ENCODE peak calls at places on chromosome 18, in seven cellular contexts. One of them, this sample, is unnamed.

GRCh38 chr18:22179174-22179573 is 9.8 kb downstream of the GATA6 start:
- DNase-seq in RWPE1: no peak
- DNase-seq in astrocyte: no peak
- DNase-seq in CD4-positive, alpha-beta T cell: no peak
- DNase-seq in DND-41: no peak
- DNase-seq in WTC11: no peak
- DNase-seq in WERI-Rb-1: no peak
- DNase-seq in this sample: peak

GRCh38 chr18:42045346-42045745 is 90.3 kb downstream of the PIK3C3 start:
- DNase-seq in RWPE1: no peak
- DNase-seq in astrocyte: peak
- DNase-seq in CD4-positive, alpha-beta T cell: no peak
- DNase-seq in DND-41: no peak
- DNase-seq in WTC11: no peak
- DNase-seq in WERI-Rb-1: peak
- DNase-seq in this sample: no peak

GRCh38 chr18:46452820-46453219 is 204.2 kb downstream of the LOXHD1 start:
- DNase-seq in RWPE1: peak
- DNase-seq in astrocyte: peak
- DNase-seq in CD4-positive, alpha-beta T cell: no peak
- DNase-seq in DND-41: no peak
- DNase-seq in WTC11: no peak
- DNase-seq in WERI-Rb-1: no peak
- DNase-seq in this sample: peak

GRCh38 chr18:9943311-9943710 is 29.5 kb downstream of the VAPA start:
- DNase-seq in RWPE1: no peak
- DNase-seq in astrocyte: no peak
- DNase-seq in CD4-positive, alpha-beta T cell: no peak
- DNase-seq in DND-41: no peak
- DNase-seq in WTC11: no peak
- DNase-seq in WERI-Rb-1: peak
- DNase-seq in this sample: no peak

GRCh38 chr18:8367217-8367988 is 241.8 kb upstream of the RAB12 start:
- DNase-seq in RWPE1: peak
- DNase-seq in astrocyte: no peak
- DNase-seq in CD4-positive, alpha-beta T cell: no peak
- DNase-seq in DND-41: no peak
- DNase-seq in WTC11: peak
- DNase-seq in WERI-Rb-1: peak
- DNase-seq in this sample: peak

GRCh38 chr18:47168913-47169312 is 7.3 kb downstream of the IER3IP1 start:
- DNase-seq in RWPE1: no peak
- DNase-seq in astrocyte: no peak
- DNase-seq in CD4-positive, alpha-beta T cell: no peak
- DNase-seq in DND-41: no peak
- DNase-seq in WTC11: no peak
- DNase-seq in WERI-Rb-1: no peak
- DNase-seq in this sample: no peak

GRCh38 chr18:50465211-50466153 is 90.6 kb downstream of the SKA1 start:
- DNase-seq in RWPE1: no peak
- DNase-seq in astrocyte: no peak
- DNase-seq in CD4-positive, alpha-beta T cell: no peak
- DNase-seq in DND-41: no peak
- DNase-seq in WTC11: no peak
- DNase-seq in WERI-Rb-1: no peak
- DNase-seq in this sample: no peak

GRCh38 chr18:285817-286216 is 18.0 kb upstream of the THOC1 start:
- DNase-seq in RWPE1: no peak
- DNase-seq in astrocyte: no peak
- DNase-seq in CD4-positive, alpha-beta T cell: no peak
- DNase-seq in DND-41: no peak
- DNase-seq in WTC11: no peak
- DNase-seq in WERI-Rb-1: no peak
- DNase-seq in this sample: no peak

GRCh38 chr18:51658436-51658835 is 461.0 kb upstream of the MEX3C start:
- DNase-seq in RWPE1: no peak
- DNase-seq in astrocyte: no peak
- DNase-seq in CD4-positive, alpha-beta T cell: no peak
- DNase-seq in DND-41: no peak
- DNase-seq in WTC11: no peak
- DNase-seq in WERI-Rb-1: no peak
- DNase-seq in this sample: peak

GRCh38 chr18:76923485-76924085 is 101.2 kb downstream of the ZNF236 start:
- DNase-seq in RWPE1: no peak
- DNase-seq in astrocyte: no peak
- DNase-seq in CD4-positive, alpha-beta T cell: no peak
- DNase-seq in DND-41: no peak
- DNase-seq in WTC11: peak
- DNase-seq in WERI-Rb-1: peak
- DNase-seq in this sample: peak
- TF ChIP-seq CTCF in RWPE1: peak
- TF ChIP-seq CTCF in astrocyte: peak
- TF ChIP-seq CTCF in CD4-positive, alpha-beta T cell: no peak
- TF ChIP-seq CTCF in DND-41: peak
- TF ChIP-seq CTCF in WTC11: peak
- TF ChIP-seq CTCF in WERI-Rb-1: peak
- TF ChIP-seq CTCF in this sample: peak

DNA sequence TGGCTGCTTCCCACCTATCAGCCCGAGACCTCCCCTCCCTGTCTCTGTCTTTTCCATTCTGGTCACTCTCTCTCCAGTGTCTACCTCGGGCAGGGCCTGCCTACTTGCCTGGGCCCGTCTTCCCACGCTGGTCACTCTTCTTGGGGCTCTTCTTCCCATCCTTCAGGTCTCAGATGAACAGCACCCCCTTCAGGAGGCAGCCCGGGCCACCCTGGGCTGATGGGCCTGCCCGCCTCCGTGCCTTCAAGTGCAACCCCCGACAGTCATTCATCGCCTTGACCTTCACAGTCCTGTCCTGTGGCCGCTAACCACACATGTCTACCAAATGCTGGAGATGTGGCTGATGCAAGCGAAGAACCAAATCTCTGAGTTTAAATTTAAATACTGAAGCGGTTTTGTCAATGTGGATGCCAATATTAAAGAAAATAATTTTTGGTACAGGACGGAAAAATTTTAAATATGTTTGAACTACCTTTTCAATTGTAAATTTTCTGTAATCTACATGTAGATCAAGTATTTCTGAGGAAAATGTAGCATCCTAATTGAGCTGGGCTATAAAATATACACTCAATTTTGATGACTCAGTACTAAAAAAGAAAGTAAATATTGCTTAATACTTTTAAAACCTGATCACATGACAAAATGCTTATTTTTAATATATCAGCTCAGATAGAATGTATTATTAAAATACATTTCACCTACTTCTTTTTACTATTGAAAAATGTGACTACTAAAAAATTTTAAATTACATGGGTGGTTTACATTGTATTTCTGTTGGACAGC is 96.4 kb downstream of the LAMA1 start:
- DNase-seq in RWPE1: no peak
- DNase-seq in astrocyte: no peak
- DNase-seq in CD4-positive, alpha-beta T cell: no peak
- DNase-seq in DND-41: no peak
- DNase-seq in WTC11: peak
- DNase-seq in WERI-Rb-1: peak
- DNase-seq in this sample: peak
- TF ChIP-seq CTCF in RWPE1: no peak
- TF ChIP-seq CTCF in astrocyte: no peak
- TF ChIP-seq CTCF in CD4-positive, alpha-beta T cell: no peak
- TF ChIP-seq CTCF in DND-41: no peak
- TF ChIP-seq CTCF in WTC11: no peak
- TF ChIP-seq CTCF in WERI-Rb-1: peak
- TF ChIP-seq CTCF in this sample: peak

DNA sequence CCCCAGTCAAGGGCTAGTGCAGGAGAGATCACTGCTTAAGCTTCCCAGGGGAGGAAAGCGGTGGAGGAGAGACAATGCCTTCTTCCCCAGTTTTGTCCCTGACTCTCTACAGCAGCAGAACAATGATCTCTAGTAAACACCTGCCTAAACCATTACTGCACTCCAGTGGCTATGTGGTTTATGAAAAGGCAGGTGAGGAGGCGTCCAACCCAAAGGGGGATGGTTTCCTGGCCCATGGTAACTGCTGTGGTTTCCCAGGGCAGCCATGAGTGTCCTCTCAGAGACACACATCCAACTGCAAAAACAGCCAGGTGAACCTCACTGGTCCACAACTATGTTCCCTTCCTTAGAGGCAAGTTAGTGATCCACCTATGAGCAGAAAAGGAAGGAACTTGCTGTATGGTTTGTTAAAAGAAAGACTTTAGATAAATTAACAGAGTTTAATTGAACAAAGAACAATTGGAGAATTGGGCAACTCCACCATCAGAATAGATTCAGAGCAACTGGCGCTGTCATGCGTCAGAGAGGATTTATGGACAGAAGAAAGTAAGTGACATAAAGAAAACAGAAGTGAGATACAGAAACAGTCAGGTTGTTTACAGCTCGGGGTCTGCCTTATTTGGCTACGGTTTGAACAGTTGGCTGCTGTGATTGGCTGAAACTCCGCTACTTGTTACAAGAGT is 4.8 kb upstream of the TTC39C start:
- DNase-seq in RWPE1: no peak
- DNase-seq in astrocyte: no peak
- DNase-seq in CD4-positive, alpha-beta T cell: no peak
- DNase-seq in DND-41: peak
- DNase-seq in WTC11: no peak
- DNase-seq in WERI-Rb-1: no peak
- DNase-seq in this sample: no peak
- TF ChIP-seq CTCF in RWPE1: no peak
- TF ChIP-seq CTCF in astrocyte: no peak
- TF ChIP-seq CTCF in CD4-positive, alpha-beta T cell: peak
- TF ChIP-seq CTCF in DND-41: peak
- TF ChIP-seq CTCF in WTC11: no peak
- TF ChIP-seq CTCF in WERI-Rb-1: no peak
- TF ChIP-seq CTCF in this sample: no peak

GRCh38 chr18:34598136-34598635 is 111.9 kb upstream of the DTNA start:
- DNase-seq in RWPE1: no peak
- DNase-seq in astrocyte: no peak
- DNase-seq in CD4-positive, alpha-beta T cell: no peak
- DNase-seq in DND-41: no peak
- DNase-seq in WTC11: no peak
- DNase-seq in WERI-Rb-1: no peak
- DNase-seq in this sample: no peak

GRCh38 chr18:34594243-34594642 is 115.9 kb upstream of the DTNA start:
- DNase-seq in RWPE1: no peak
- DNase-seq in astrocyte: no peak
- DNase-seq in CD4-positive, alpha-beta T cell: no peak
- DNase-seq in DND-41: no peak
- DNase-seq in WTC11: no peak
- DNase-seq in WERI-Rb-1: no peak
- DNase-seq in this sample: no peak

GRCh38 chr18:34592961-34593382 is 117.1 kb upstream of the DTNA start:
- DNase-seq in RWPE1: no peak
- DNase-seq in astrocyte: peak
- DNase-seq in CD4-positive, alpha-beta T cell: no peak
- DNase-seq in DND-41: no peak
- DNase-seq in WTC11: peak
- DNase-seq in WERI-Rb-1: no peak
- DNase-seq in this sample: peak

GRCh38 chr18:34591920-34592444 is 118.1 kb upstream of the DTNA start:
- DNase-seq in RWPE1: no peak
- DNase-seq in astrocyte: no peak
- DNase-seq in CD4-positive, alpha-beta T cell: no peak
- DNase-seq in DND-41: no peak
- DNase-seq in WTC11: no peak
- DNase-seq in WERI-Rb-1: no peak
- DNase-seq in this sample: no peak

GRCh38 chr18:34595673-34596072 is 114.4 kb upstream of the DTNA start:
- DNase-seq in RWPE1: no peak
- DNase-seq in astrocyte: peak
- DNase-seq in CD4-positive, alpha-beta T cell: no peak
- DNase-seq in DND-41: no peak
- DNase-seq in WTC11: peak
- DNase-seq in WERI-Rb-1: peak
- DNase-seq in this sample: peak
- TF ChIP-seq CTCF in RWPE1: no peak
- TF ChIP-seq CTCF in astrocyte: peak
- TF ChIP-seq CTCF in CD4-positive, alpha-beta T cell: no peak
- TF ChIP-seq CTCF in DND-41: peak
- TF ChIP-seq CTCF in WTC11: no peak
- TF ChIP-seq CTCF in WERI-Rb-1: peak
- TF ChIP-seq CTCF in this sample: peak

This sample was measured in endodermal cell.